ENCODE peak calls at places on chromosome 19, in seven cellular contexts. I is CD4-positive, CD25-positive, alpha-beta regulatory T cell; R is heart left ventricle; C is Peyer's patch; Z is sigmoid colon; J is CD8-positive, alpha-beta T cell; D is A549. N is an unnamed sample.

GRCh38 chr19:18046066-18046718 is 38.2 kb downstream of the ARRDC2 start:
- DNase-seq in C (no peak), J (no peak), Z (no peak), D (peak; percentile 54), R (no peak), I (no peak), N (no peak)

GRCh38 chr19:50823389-50824042 is at the start of gene KLK1:
- DNase-seq in I (no peak), C (peak; percentile 80), R (no peak), D (no peak), Z (no peak), J (no peak), N (no peak)

GRCh38 chr19:11378319-11379189 is 4.1 kb downstream of the SWSAP1 start:
- DNase-seq in J (no peak), C (no peak), D (peak; percentile 72), R (peak; percentile 64), I (no peak), Z (no peak), N (no peak)

GRCh38 chr19:49224856-49225255 is 67.3 kb downstream of the TRPM4 start:
- DNase-seq in J (no peak), I (no peak), Z (no peak), D (peak; percentile 90), R (peak; percentile 41), C (peak; percentile 80), N (no peak)

GRCh38 chr19:10086904-10087256 is 763 bp downstream of the SHFL start:
- DNase-seq in R (no peak), C (no peak), D (no peak), I (peak; percentile 46), Z (peak; percentile 72), J (no peak), N (no peak)

GRCh38 chr19:20964798-20965197 is 41.7 kb downstream of the ZNF85 start:
- DNase-seq in R (no peak), D (no peak), I (no peak), Z (no peak), C (no peak), J (no peak), N (no peak)

GRCh38 chr19:5787554-5788182 is 3.1 kb upstream of the PRR22 start:
- DNase-seq in D (no peak), Z (peak; percentile 65), C (no peak), R (no peak), I (no peak), J (no peak), N (no peak)

GRCh38 chr19:48784527-48784926 is 26.3 kb downstream of the BCAT2 start:
- DNase-seq in J (no peak), R (no peak), I (no peak), Z (no peak), D (peak; percentile 53), C (no peak), N (no peak)

GRCh38 chr19:53103141-53103902 is at the start of gene ZNF160:
- DNase-seq in C (peak; percentile 99), J (peak; percentile 100), R (peak; percentile 99), I (peak; percentile 94), D (peak; percentile 95), Z (peak; percentile 99), N (peak; percentile 84)

GRCh38 chr19:37309834-37310575 is 60.9 kb upstream of the ZNF527 start:
- DNase-seq in Z (no peak), D (peak; percentile 42), C (no peak), R (no peak), I (no peak), J (no peak), N (no peak)

GRCh38 chr19:43782689-43783231 is 2.0 kb upstream of the KCNN4 start:
- DNase-seq in R (no peak), Z (no peak), C (peak; percentile 80), I (peak; percentile 20), J (no peak), D (peak; percentile 58), N (no peak)

GRCh38 chr19:10270616-10271394 is at the start of gene ICAM1:
- DNase-seq in R (peak; percentile 89), C (peak; percentile 75), D (no peak), J (peak; percentile 57), Z (peak; percentile 93), I (peak; percentile 61), N (no peak)

GRCh38 chr19:19459707-19460251 is 54.3 kb downstream of the GATAD2A start:
- DNase-seq in C (no peak), Z (no peak), J (peak; percentile 57), D (no peak), I (peak; percentile 49), R (peak; percentile 62), N (no peak)

GRCh38 chr19:13974073-13974472 is 21.8 kb downstream of the DCAF15 start:
- DNase-seq in C (peak; percentile 73), J (peak; percentile 23), D (peak; percentile 32), R (no peak), Z (no peak), I (no peak), N (no peak)

GRCh38 chr19:54096642-54097106 is 3.9 kb downstream of the OSCAR start:
- DNase-seq in D (peak; percentile 79), R (no peak), I (no peak), Z (peak; percentile 68), C (peak; percentile 67), J (no peak), N (no peak)

GRCh38 chr19:22622020-22622419 is 12.1 kb upstream of the ZNF492 start:
- DNase-seq in D (no peak), R (no peak), C (no peak), Z (no peak), J (no peak), I (no peak), N (no peak)

GRCh38 chr19:38796154-38796553 is 7.2 kb downstream of the LGALS7B start:
- DNase-seq in R (no peak), C (no peak), I (no peak), Z (no peak), D (no peak), J (no peak), N (no peak)
- H3K4me3 ChIP-seq in R (no peak overlapping the region), C (no peak overlapping the region), I (no peak overlapping the region), Z (no peak overlapping the region), D (no peak overlapping the region), J (no peak overlapping the region), N (no peak overlapping the region)

DNA sequence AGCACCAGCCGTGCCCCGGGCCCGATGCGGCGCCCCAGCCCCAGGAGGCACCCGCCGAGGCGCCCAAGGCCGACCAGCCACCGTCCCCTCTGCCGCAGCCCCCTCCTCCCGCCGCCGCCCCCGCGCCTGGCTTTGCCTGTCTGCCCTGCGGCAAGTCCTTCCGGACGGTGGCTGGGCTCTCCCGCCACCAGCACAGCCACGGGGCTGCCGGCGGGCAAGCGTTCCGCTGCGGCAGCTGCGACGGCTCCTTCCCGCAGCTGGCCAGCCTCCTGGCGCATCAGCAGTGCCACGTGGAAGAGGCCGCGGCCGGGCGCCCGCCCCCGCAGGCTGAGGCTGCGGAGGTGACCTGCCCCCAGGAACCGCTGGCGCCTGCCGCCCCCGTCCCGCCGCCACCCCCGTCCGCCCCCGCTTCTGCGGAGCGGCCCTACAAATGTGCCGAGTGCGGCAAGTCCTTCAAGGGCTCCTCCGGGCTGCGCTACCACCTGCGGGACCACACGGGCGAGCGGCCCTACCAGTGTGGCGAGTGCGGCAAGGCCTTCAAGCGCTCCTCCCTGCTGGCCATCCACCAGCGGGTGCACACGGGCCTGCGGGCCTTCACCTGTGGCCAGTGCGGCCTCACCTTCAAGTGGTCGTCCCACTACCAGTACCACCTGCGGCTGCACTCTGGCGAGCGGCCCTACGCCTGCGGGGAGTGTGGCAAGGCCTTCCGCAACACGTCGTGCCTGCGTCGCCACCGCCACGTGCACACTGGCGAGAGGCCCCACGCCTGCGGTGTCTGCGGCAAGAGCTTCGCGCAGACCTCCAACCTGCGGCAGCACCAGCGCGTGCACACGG is 2.6 kb upstream of the NAT14 start:
- DNase-seq in I (no peak), R (peak; percentile 26), Z (no peak), D (no peak), C (no peak), J (no peak), N (no peak)
- H3K4me1 ChIP-seq in I (peaks cover 29% of the 10 kb centered on the region), R (peaks cover 53% of the 10 kb centered on the region), Z (peaks cover 45% of the 10 kb centered on the region), D (peaks cover 47% of the 10 kb centered on the region), C (no peaks in the 10 kb centered on the region), J (peaks cover 28% of the 10 kb centered on the region), N (peaks cover 45% of the 10 kb centered on the region)

GRCh38 chr19:58248886-58249285 is 20.2 kb downstream of the ZNF544 start:
- DNase-seq in I (no peak), Z (no peak), D (no peak), R (no peak), J (no peak), C (no peak), N (no peak)

GRCh38 chr19:58252102-58252685 is 23.5 kb downstream of the ZNF544 start:
- DNase-seq in I (no peak), J (no peak), D (peak; percentile 67), R (no peak), C (no peak), Z (no peak), N (no peak)
- H3K4me3 ChIP-seq in I (no peak overlapping the region), J (no peak overlapping the region), D (no peak overlapping the region), R (no peak overlapping the region), C (no peak overlapping the region), Z (no peak overlapping the region), N (no peak overlapping the region)

GRCh38 chr19:42276284-42276683 is 7.2 kb downstream of the CIC start:
- DNase-seq in J (no peak), R (peak; percentile 37), I (no peak), D (no peak), Z (no peak), C (no peak), N (no peak)
- H3K4me1 ChIP-seq in J (peaks cover 42% of the 10 kb centered on the region), R (peaks cover 62% of the 10 kb centered on the region), I (peaks cover 43% of the 10 kb centered on the region), D (peaks cover 29% of the 10 kb centered on the region), Z (peaks cover 62% of the 10 kb centered on the region), C (peaks cover 8% of the 10 kb centered on the region), N (peaks cover 64% of the 10 kb centered on the region)

GRCh38 chr19:57123882-57124281 is 4.1 kb downstream of the USP29 start:
- DNase-seq in I (no peak), C (no peak), R (no peak), Z (no peak), J (no peak), D (no peak), N (no peak)
- H3K4me3 ChIP-seq in I (no peak overlapping the region), C (no peak overlapping the region), R (no peak overlapping the region), Z (no peak overlapping the region), J (no peak overlapping the region), D (no peak overlapping the region), N (no peak overlapping the region)

DNA sequence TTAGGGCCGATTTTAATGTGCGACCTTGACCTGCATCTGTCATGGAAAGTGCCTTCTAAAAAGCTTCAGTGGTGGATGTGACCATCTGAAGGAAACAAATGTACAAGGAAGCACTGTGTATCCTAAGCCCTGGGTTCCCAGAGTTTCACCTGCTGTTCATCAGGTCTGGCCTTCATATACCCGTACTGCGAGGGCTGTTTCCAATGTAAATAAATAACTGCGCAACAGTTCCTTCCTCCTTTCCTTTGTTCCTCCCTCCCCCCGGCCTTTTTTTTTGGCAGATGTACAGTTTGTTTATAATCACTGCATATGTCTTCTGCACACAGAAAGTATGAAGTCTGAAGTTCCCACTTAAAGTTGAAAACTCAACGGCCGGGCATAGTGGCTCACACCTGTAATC is 5.2 kb downstream of the FAAP24 start:
- DNase-seq in Z (no peak), C (no peak), J (no peak), R (no peak), I (no peak), D (peak; percentile 69), N (no peak)
- H3K4me1 ChIP-seq in Z (peaks cover 2% of the 10 kb centered on the region), C (no peaks in the 10 kb centered on the region), J (peaks cover 3% of the 10 kb centered on the region), R (no peaks in the 10 kb centered on the region), I (peaks cover 1% of the 10 kb centered on the region), D (peaks cover 28% of the 10 kb centered on the region), N (no peaks in the 10 kb centered on the region)

GRCh38 chr19:15279326-15279904 is 47.2 kb upstream of the EPHX3 start:
- DNase-seq in C (no peak), J (no peak), Z (no peak), R (no peak), I (no peak), D (no peak), N (no peak)
- H3K4me3 ChIP-seq in C (no peak overlapping the region), J (no peak overlapping the region), Z (no peak overlapping the region), R (no peak overlapping the region), I (no peak overlapping the region), D (no peak overlapping the region), N (no peak overlapping the region)